ENCODE peak calls at places on chromosomes 6 and 20, in four cellular contexts. H, K, G and S are unnamed samples.
A peak's percentile ranks its signal among the peaks of the same experiment; 100 is the strongest.

GRCh38 chr20:43901296-43901695 is 13.4 kb upstream of the TOX2 start:
- DNase-seq in H (no peak), K (no peak), G (no peak), S (no peak)

GRCh38 chr6:33418690-33419291 is 884 bp upstream of the CUTA start:
- DNase-seq in H (no peak), K (no peak), G (no peak), S (peak; percentile 48)

GRCh38 chr6:43901330-43902230 is 131.6 kb downstream of the VEGFA start:
- DNase-seq in H (no peak), K (no peak), G (no peak), S (no peak)

GRCh38 chr20:35907017-35907685 is 47.2 kb downstream of the SCAND1 start:
- DNase-seq in H (no peak), K (no peak), G (no peak), S (peak; percentile 32)

GRCh38 chr20:58162976-58163375 is 65.5 kb downstream of the ANKRD60 start:
- DNase-seq in H (no peak), K (no peak), G (no peak), S (no peak)

GRCh38 chr6:66897576-66897975 is 1190.5 kb upstream of the EYS start:
- DNase-seq in H (peak; percentile 4), K (no peak), G (no peak), S (no peak)

GRCh38 chr6:152634773-152635172 is 2.4 kb downstream of the SYNE1 start:
- DNase-seq in H (no peak), K (no peak), G (no peak), S (no peak)

GRCh38 chr6:37048851-37049734 is 43.6 kb downstream of the FGD2 start:
- DNase-seq in H (no peak), K (no peak), G (no peak), S (peak; percentile 63)

GRCh38 chr6:157184202-157185015 is 138.9 kb downstream of the TMEM242 start:
- DNase-seq in H (peak; percentile 69), K (peak; percentile 57), G (peak; percentile 52), S (peak; percentile 88)

GRCh38 chr6:47157063-47157462 is 114.9 kb upstream of the ADGRF1 start:
- DNase-seq in H (peak; percentile 68), K (no peak), G (no peak), S (no peak)

GRCh38 chr6:150004101-150004782 is 21.1 kb downstream of the RAET1L start:
- DNase-seq in H (no peak), K (no peak), G (no peak), S (no peak)

GRCh38 chr6:158047120-158047518 is 65.5 kb downstream of the SYNJ2 start:
- DNase-seq in H (no peak), K (no peak), G (no peak), S (no peak)

GRCh38 chr6:34383171-34383631 is 9.3 kb downstream of the NUDT3 start:
- DNase-seq in H (peak; percentile 26), K (no peak), G (no peak), S (no peak)

GRCh38 chr20:17972121-17972520 is 3.3 kb downstream of the MGME1 start:
- DNase-seq in H (no peak), K (no peak), G (no peak), S (no peak)
- TF ChIP-seq RNF2 in H (no peak), K (no peak), G (no peak), S (no peak)

GRCh38 chr6:145816392-145816791 is 1.8 kb upstream of the FBXO30 start:
- DNase-seq in H (no peak), K (no peak), G (no peak), S (no peak)

GRCh38 chr6:145815351-145815772 is 767 bp upstream of the FBXO30 start:
- DNase-seq in H (no peak), K (no peak), G (peak; percentile 33), S (peak; percentile 58)

GRCh38 chr6:145814501-145815350 is at the start of gene FBXO30:
- DNase-seq in H (peak; percentile 84), K (peak; percentile 79), G (peak; percentile 49), S (peak; percentile 95)

GRCh38 chr6:145814035-145814500 is 527 bp downstream of the FBXO30 start:
- DNase-seq in H (peak; percentile 54), K (no peak), G (peak; percentile 4), S (no peak)

DNA sequence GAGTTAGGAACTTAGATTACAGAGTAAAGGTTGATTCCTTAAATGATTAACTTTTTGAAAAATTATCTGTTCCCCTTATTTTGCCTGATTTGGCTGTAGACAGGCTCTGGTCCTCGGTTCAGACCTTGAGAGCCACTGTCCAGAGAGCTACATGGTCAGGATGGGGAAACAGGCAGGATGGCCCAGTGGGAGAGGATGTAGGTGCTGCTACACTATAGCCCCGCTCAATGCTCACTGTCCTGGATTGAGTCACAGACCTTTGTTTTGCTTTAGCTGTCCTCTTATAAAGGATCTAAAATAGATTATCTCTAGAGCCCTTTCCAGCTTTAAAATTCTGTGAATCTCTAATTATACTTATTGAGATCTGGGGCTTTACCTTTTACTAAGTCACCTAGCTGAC is 1.3 kb upstream of the FBXO30 start:
- DNase-seq in H (no peak), K (no peak), G (no peak), S (no peak)
- TF ChIP-seq CEBPB in H (no peak), K (no peak), G (no peak), S (no peak)

DNA sequence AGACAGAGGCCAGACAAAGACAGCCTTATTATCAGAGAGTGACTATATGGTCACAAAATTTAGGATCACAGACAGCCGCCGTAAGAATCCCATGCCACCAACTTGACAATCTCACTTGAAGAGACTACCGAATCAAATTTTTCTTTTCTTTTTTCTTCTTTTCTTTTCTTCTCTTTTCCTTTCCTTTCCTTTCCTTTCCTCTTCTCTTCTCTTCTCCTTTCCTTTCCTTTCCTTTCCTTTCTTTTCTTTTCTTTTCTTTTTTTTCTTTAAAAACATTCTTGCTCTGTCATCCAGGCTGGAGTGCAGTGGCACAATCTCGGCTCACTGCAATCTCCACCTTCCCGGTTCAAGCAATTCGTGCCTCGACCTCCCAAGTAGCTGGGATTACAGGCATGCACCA is 1.2 kb upstream of the EPPIN start:
- DNase-seq in H (no peak), K (no peak), G (no peak), S (no peak)
- TF ChIP-seq RNF2 in H (no peak), K (no peak), G (no peak), S (no peak)

DNA sequence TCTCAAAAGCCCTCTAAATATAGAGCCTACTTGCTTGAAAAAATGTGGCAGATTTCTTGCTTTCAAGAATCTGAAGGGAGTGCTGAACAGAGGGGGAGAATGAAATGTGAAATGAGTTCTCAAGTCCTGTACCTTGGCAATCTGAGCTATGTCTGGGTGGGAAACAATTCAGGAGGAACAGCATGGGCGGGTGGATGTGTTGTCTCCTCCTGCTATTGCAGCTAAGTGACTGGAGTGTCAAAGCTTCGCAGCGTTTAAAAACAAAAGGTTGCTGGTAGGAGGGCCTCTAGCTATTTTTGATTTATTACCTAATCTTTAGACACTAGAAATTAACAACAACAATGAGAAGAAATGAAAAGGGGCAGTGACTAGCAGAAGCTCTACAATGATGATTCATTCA is 102.5 kb upstream of the ARG1 start:
- DNase-seq in H (no peak), K (no peak), G (no peak), S (no peak)
- TF ChIP-seq CEBPB in H (no peak), K (no peak), G (no peak), S (no peak)